ENCODE peak calls at places on chromosomes 5 and 9, in five cellular contexts. One of them, this sample, is unnamed.

GRCh38 chr9:21715408-21715807 is 87.0 kb upstream of the MTAP start:
- DNase-seq in MM.1S: no peak
- DNase-seq in GM23248: no peak
- DNase-seq in hepatocyte: no peak
- DNase-seq in HepG2: no peak
- DNase-seq in this sample: no peak

GRCh38 chr9:92774274-92774673 is 9.6 kb upstream of the BICD2 start:
- DNase-seq in MM.1S: no peak
- DNase-seq in hepatocyte: no peak
- DNase-seq in GM23248: peak
- DNase-seq in HepG2: no peak
- DNase-seq in this sample: peak

GRCh38 chr5:175902013-175902412 is 30.6 kb downstream of the CPLX2 start:
- DNase-seq in GM23248: no peak
- DNase-seq in MM.1S: no peak
- DNase-seq in HepG2: no peak
- DNase-seq in hepatocyte: no peak
- DNase-seq in this sample: no peak

GRCh38 chr5:147170603-147171002 is 64.2 kb upstream of the STK32A start:
- DNase-seq in hepatocyte: peak
- DNase-seq in HepG2: peak
- DNase-seq in MM.1S: peak
- DNase-seq in GM23248: no peak
- DNase-seq in this sample: peak

GRCh38 chr9:114484854-114485443 is 20.3 kb downstream of the WHRN start:
- DNase-seq in hepatocyte: no peak
- DNase-seq in MM.1S: peak
- DNase-seq in GM23248: peak
- DNase-seq in HepG2: no peak
- DNase-seq in this sample: peak

GRCh38 chr5:173869316-173869715 is 18.8 kb upstream of the CPEB4 start:
- DNase-seq in HepG2: no peak
- DNase-seq in GM23248: no peak
- DNase-seq in hepatocyte: no peak
- DNase-seq in MM.1S: no peak
- DNase-seq in this sample: no peak

GRCh38 chr5:68261174-68262021 is 45.8 kb downstream of the PIK3R1 start:
- DNase-seq in hepatocyte: no peak
- DNase-seq in GM23248: peak
- DNase-seq in MM.1S: no peak
- DNase-seq in HepG2: no peak
- DNase-seq in this sample: peak

GRCh38 chr5:53343187-53343586 is 137.2 kb upstream of the FST start:
- DNase-seq in MM.1S: no peak
- DNase-seq in GM23248: peak
- DNase-seq in hepatocyte: peak
- DNase-seq in HepG2: no peak
- DNase-seq in this sample: peak

GRCh38 chr5:113574417-113574816 is 60.9 kb downstream of the YTHDC2 start:
- DNase-seq in MM.1S: no peak
- DNase-seq in hepatocyte: no peak
- DNase-seq in HepG2: no peak
- DNase-seq in GM23248: peak
- DNase-seq in this sample: peak

GRCh38 chr9:114718801-114719221 is 36.8 kb upstream of the TEX48 start:
- DNase-seq in HepG2: no peak
- DNase-seq in MM.1S: no peak
- DNase-seq in hepatocyte: peak
- DNase-seq in GM23248: no peak
- DNase-seq in this sample: peak

GRCh38 chr5:10250804-10251276 is 760 bp downstream of the CCT5 start:
- DNase-seq in MM.1S: peak
- DNase-seq in hepatocyte: no peak
- DNase-seq in GM23248: peak
- DNase-seq in HepG2: no peak
- DNase-seq in this sample: no peak

GRCh38 chr5:132272341-132273210 is 15.1 kb downstream of the PDLIM4 start:
- DNase-seq in MM.1S: peak
- DNase-seq in HepG2: peak
- DNase-seq in hepatocyte: peak
- DNase-seq in GM23248: peak
- DNase-seq in this sample: no peak

GRCh38 chr9:31347082-31347617 is 1037.3 kb upstream of the ACO1 start:
- DNase-seq in HepG2: no peak
- DNase-seq in hepatocyte: no peak
- DNase-seq in MM.1S: peak
- DNase-seq in GM23248: peak
- DNase-seq in this sample: no peak

GRCh38 chr5:172939561-172939960 is 19.7 kb upstream of the RPL26L1 start:
- DNase-seq in MM.1S: no peak
- DNase-seq in HepG2: no peak
- DNase-seq in GM23248: no peak
- DNase-seq in hepatocyte: no peak
- DNase-seq in this sample: no peak

GRCh38 chr5:6678385-6678784 is 34.8 kb upstream of the TENT4A start:
- DNase-seq in hepatocyte: no peak
- DNase-seq in MM.1S: no peak
- DNase-seq in HepG2: no peak
- DNase-seq in GM23248: no peak
- DNase-seq in this sample: no peak
- H3K27ac ChIP-seq in hepatocyte: no peak
- H3K27ac ChIP-seq in MM.1S: no peak
- H3K27ac ChIP-seq in HepG2: no peak
- H3K27ac ChIP-seq in GM23248: no peak
- H3K27ac ChIP-seq in this sample: no peak

DNA sequence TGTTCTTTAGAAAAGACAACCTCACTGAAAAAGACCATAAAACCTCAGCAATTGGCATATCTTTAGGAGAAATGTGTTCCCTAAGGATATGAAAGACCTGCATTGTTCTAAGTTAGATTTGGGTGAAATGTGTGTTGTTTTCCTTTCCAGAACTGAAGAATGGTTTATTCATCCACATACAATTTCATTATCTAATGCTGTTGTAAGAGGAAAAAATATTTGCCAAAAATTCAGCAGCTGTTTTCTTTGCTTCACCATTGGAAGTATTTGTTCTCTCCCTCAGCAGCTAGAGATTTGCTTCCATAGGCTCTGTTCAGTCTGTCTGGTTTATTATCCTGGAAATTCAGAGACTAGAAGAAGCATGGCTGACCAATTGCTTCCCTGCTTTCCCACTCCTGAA is 150.9 kb downstream of the ISOC1 start:
- DNase-seq in hepatocyte: no peak
- DNase-seq in HepG2: no peak
- DNase-seq in MM.1S: no peak
- DNase-seq in GM23248: no peak
- DNase-seq in this sample: no peak
- H3K4me3 ChIP-seq in hepatocyte: no peak
- H3K4me3 ChIP-seq in HepG2: no peak
- H3K4me3 ChIP-seq in MM.1S: no peak
- H3K4me3 ChIP-seq in GM23248: no peak
- H3K4me3 ChIP-seq in this sample: no peak

DNA sequence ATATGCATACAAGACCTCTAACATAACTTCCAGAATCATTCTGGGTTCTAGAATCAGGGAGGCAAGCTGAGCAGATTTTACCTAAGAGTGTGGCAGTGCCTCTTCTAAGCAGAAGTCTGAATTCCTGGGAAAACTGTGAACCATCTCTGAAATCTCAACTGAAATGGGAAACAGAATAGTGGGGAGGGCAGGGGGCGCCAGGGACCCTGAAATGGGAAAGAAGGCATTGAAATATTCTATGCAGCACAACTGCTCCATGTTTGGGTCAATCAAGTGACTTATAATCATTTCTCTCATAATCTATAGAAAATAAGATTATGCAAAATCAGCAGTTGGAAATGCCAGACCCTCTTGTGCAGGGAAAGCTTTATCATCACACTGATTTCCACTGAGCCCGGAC is 156.1 kb downstream of the EBF1 start:
- DNase-seq in HepG2: no peak
- DNase-seq in GM23248: no peak
- DNase-seq in MM.1S: no peak
- DNase-seq in hepatocyte: no peak
- DNase-seq in this sample: no peak
- H3K27ac ChIP-seq in HepG2: no peak
- H3K27ac ChIP-seq in GM23248: peak
- H3K27ac ChIP-seq in MM.1S: no peak
- H3K27ac ChIP-seq in hepatocyte: no peak
- H3K27ac ChIP-seq in this sample: peak

DNA sequence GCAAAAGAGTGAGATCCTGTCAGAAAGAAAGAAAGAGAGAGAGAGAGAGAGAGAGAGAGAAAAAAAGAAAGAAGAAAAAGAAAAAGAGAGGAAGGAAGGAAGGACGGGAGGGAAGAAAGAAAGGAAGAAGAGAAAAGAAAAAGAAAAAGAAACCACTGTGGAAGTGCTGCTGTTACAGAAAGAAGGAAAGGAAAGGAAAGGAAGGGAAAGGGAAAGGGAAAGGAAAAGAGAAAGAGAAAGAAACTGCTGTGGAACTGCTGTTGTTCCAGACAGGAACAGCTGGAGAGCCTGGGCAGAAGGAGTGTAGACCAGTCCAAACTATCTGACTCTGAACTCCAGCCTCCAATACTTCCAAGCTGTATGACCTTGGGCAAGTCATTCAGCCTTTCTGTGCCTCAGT is 220.7 kb upstream of the WWC1 start:
- DNase-seq in MM.1S: no peak
- DNase-seq in GM23248: no peak
- DNase-seq in hepatocyte: no peak
- DNase-seq in HepG2: no peak
- DNase-seq in this sample: no peak
- H3K4me3 ChIP-seq in MM.1S: no peak
- H3K4me3 ChIP-seq in GM23248: no peak
- H3K4me3 ChIP-seq in hepatocyte: no peak
- H3K4me3 ChIP-seq in HepG2: no peak
- H3K4me3 ChIP-seq in this sample: no peak

GRCh38 chr9:98099346-98099745 is 19.7 kb downstream of the TRIM14 start:
- DNase-seq in MM.1S: no peak
- DNase-seq in hepatocyte: no peak
- DNase-seq in GM23248: no peak
- DNase-seq in HepG2: no peak
- DNase-seq in this sample: no peak
- H3K27ac ChIP-seq in MM.1S: no peak
- H3K27ac ChIP-seq in hepatocyte: no peak
- H3K27ac ChIP-seq in GM23248: no peak
- H3K27ac ChIP-seq in HepG2: no peak
- H3K27ac ChIP-seq in this sample: no peak

DNA sequence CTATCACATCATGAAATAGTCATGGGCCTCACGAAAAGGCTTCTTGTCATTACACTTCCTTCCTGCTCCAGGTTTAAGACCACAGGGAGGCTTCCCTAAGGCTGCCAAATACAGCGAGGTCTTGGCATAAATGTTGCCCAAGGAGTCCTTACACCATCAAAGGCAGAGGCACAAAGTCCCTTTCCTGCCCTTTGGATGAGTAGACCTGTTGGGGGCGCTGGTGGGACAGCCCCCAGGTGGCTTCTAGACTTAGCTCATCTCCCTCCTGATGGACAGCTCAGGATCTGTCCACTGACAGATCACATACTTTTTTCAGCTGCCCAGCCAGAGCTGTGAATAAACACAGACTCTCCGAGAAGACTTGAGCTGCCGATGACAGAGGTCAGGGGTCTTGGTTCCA is 15.5 kb upstream of the MEGF9 start:
- DNase-seq in hepatocyte: no peak
- DNase-seq in GM23248: no peak
- DNase-seq in HepG2: peak
- DNase-seq in MM.1S: no peak
- DNase-seq in this sample: no peak
- H3K4me3 ChIP-seq in hepatocyte: no peak
- H3K4me3 ChIP-seq in GM23248: no peak
- H3K4me3 ChIP-seq in HepG2: no peak
- H3K4me3 ChIP-seq in MM.1S: no peak
- H3K4me3 ChIP-seq in this sample: no peak

DNA sequence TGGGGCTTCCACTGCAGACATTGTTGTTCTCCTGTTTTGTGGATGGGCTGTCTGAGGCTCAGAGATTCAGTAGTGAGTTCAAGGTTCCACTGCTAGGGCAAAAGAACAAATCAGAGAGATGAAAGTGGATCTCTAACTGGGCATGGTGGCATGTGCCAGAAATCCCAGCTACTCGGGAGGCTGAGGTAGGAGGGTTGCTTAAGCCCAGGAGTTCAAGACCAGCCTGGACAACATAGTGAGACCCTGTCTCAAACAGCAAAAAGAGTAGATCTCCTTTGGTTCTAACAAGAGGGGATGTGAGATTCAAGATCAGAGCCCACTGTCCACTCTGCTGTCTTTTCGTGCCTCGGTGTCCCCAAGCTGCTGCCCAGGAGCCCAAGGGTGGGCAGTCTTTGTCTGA is 11.8 kb upstream of the NDST1 start:
- DNase-seq in GM23248: no peak
- DNase-seq in hepatocyte: no peak
- DNase-seq in MM.1S: no peak
- DNase-seq in HepG2: no peak
- DNase-seq in this sample: no peak
- H3K27ac ChIP-seq in GM23248: peak
- H3K27ac ChIP-seq in hepatocyte: peak
- H3K27ac ChIP-seq in MM.1S: no peak
- H3K27ac ChIP-seq in HepG2: no peak
- H3K27ac ChIP-seq in this sample: peak